ENCODE peak calls at places on chromosome 9, in ten cellular contexts. V is kidney epithelial cell, M is neural crest cell, X is GM19239, Z is hippocampal formation, Q is COR-L47, C is epithelial cell of esophagus, U is SK-N-DZ, R is T-helper 2 cell, W is H1. S is an unnamed sample.

GRCh38 chr9:137168907-137169763 is 716 bp downstream of the LRRC26 start:
- DNase-seq in V (no peak), M (no peak), C (peak), Z (peak), X (peak), U (peak), R (no peak), W (peak), Q (peak), S (peak)

GRCh38 chr9:8858250-8859161 is 1058.9 kb upstream of the DMAC1 start:
- DNase-seq in Z (peak), V (no peak), X (no peak), R (no peak), C (no peak), Q (no peak), W (peak), U (peak), M (peak), S (no peak)

GRCh38 chr9:134496413-134497282 is 145.0 kb upstream of the COL5A1 start:
- DNase-seq in V (no peak), X (no peak), Z (no peak), U (no peak), W (no peak), M (no peak), C (no peak), R (no peak), Q (no peak), S (no peak)

GRCh38 chr9:82202808-82203207 is 214.2 kb downstream of the SPATA31D1 start:
- DNase-seq in Q (no peak), X (no peak), C (peak), R (no peak), U (no peak), V (peak), W (no peak), Z (no peak), M (no peak), S (no peak)

GRCh38 chr9:113349434-113350337 is at the start of gene BSPRY:
- DNase-seq in M (no peak), Q (no peak), W (peak), U (no peak), Z (no peak), C (peak), X (peak), R (no peak), V (no peak), S (peak)

GRCh38 chr9:116943970-116944369 is 256.9 kb downstream of the TRIM32 start:
- DNase-seq in W (no peak), V (no peak), Q (no peak), M (no peak), R (no peak), X (no peak), C (no peak), Z (no peak), U (no peak), S (no peak)

GRCh38 chr9:20407013-20407412 is 215.3 kb downstream of the MLLT3 start:
- DNase-seq in V (no peak), Q (no peak), Z (no peak), C (no peak), X (no peak), M (no peak), R (no peak), W (no peak), U (no peak), S (no peak)

GRCh38 chr9:88387035-88387732 is 1.1 kb upstream of the SPIN1 start:
- DNase-seq in X (peak), Q (peak), V (no peak), R (no peak), U (peak), W (no peak), M (peak), Z (peak), C (peak), S (peak)

GRCh38 chr9:35367451-35367850 is 122.5 kb upstream of the RUSC2 start:
- DNase-seq in C (peak), M (no peak), Z (no peak), X (no peak), R (no peak), U (no peak), W (no peak), V (peak), Q (no peak), S (no peak)

GRCh38 chr9:38289486-38290275 is 102.8 kb upstream of the ALDH1B1 start:
- DNase-seq in C (no peak), Q (no peak), X (no peak), W (no peak), Z (no peak), U (no peak), R (no peak), M (no peak), V (no peak), S (no peak)

GRCh38 chr9:94859226-94859625 is 132.7 kb downstream of the AOPEP start:
- DNase-seq in C (no peak), X (no peak), M (no peak), R (no peak), U (no peak), Z (no peak), V (no peak), W (no peak), Q (no peak), S (no peak)

GRCh38 chr9:108108802-108109448 is 619.4 kb upstream of the KLF4 start:
- DNase-seq in V (no peak), X (no peak), W (no peak), M (no peak), C (no peak), Q (no peak), Z (no peak), U (no peak), R (no peak), S (no peak)

GRCh38 chr9:133256686-133257091 is 18.3 kb downstream of the ABO start:
- DNase-seq in W (no peak), X (no peak), R (no peak), Z (no peak), V (no peak), Q (no peak), U (no peak), M (no peak), C (no peak), S (no peak)

GRCh38 chr9:6877671-6878161 is 119.9 kb downstream of the KDM4C start:
- DNase-seq in U (no peak), R (no peak), C (peak), V (peak), W (no peak), X (no peak), Q (no peak), Z (no peak), M (no peak), S (no peak)

GRCh38 chr9:5958273-5958672 is 57.2 kb downstream of the RANBP6 start:
- DNase-seq in U (no peak), M (no peak), W (no peak), Q (no peak), R (no peak), V (no peak), X (no peak), C (no peak), Z (no peak), S (no peak)

GRCh38 chr9:127452481-127453092 is 1.3 kb downstream of the LRSAM1 start:
- DNase-seq in Q (no peak), V (no peak), M (no peak), X (no peak), R (no peak), Z (no peak), U (no peak), W (no peak), C (no peak), S (peak)

GRCh38 chr9:89598926-89599325 is 5.9 kb upstream of the GADD45G start:
- DNase-seq in X (no peak), R (no peak), Q (no peak), U (no peak), C (no peak), Z (no peak), M (no peak), W (peak), V (no peak), S (no peak)

GRCh38 chr9:96383165-96383939 is at the start of gene SLC35D2:
- DNase-seq in C (peak), R (no peak), M (peak), Z (peak), V (no peak), X (peak), Q (no peak), U (no peak), W (peak), S (peak)

GRCh38 chr9:110714314-110714713 is 45.7 kb downstream of the MUSK start:
- DNase-seq in U (no peak), M (no peak), Z (no peak), R (no peak), V (no peak), X (no peak), C (no peak), Q (no peak), W (no peak), S (no peak)

GRCh38 chr9:37678789-37679273 is 28.1 kb downstream of the FRMPD1 start:
- DNase-seq in W (no peak), Q (peak), V (no peak), C (no peak), M (no peak), R (no peak), U (no peak), Z (no peak), X (no peak), S (no peak)

GRCh38 chr9:92508018-92508417 is 25.7 kb upstream of the ASPN start:
- DNase-seq in Q (no peak), C (no peak), M (no peak), Z (no peak), R (no peak), X (no peak), U (no peak), W (no peak), V (no peak), S (no peak)

GRCh38 chr9:86667307-86667706 is 280.0 kb downstream of the GAS1 start:
- DNase-seq in V (no peak), C (no peak), R (no peak), X (no peak), U (no peak), M (no peak), W (no peak), Z (no peak), Q (no peak), S (no peak)

GRCh38 chr9:135714242-135715055 is 12.5 kb downstream of the KCNT1 start:
- DNase-seq in X (no peak), M (peak), Z (no peak), V (no peak), R (no peak), U (no peak), W (peak), Q (no peak), C (no peak), S (no peak)

GRCh38 chr9:95110956-95111525 is 206.5 kb downstream of the FANCC start:
- DNase-seq in U (no peak), R (no peak), C (no peak), V (no peak), Z (no peak), M (no peak), X (no peak), W (no peak), Q (no peak), S (no peak)

GRCh38 chr9:109030426-109030825 is 17.1 kb upstream of the CTNNAL1 start:
- DNase-seq in X (no peak), Q (no peak), R (no peak), M (no peak), W (no peak), Z (no peak), C (no peak), U (no peak), V (no peak), S (no peak)